ENCODE peak calls at places on chromosomes 16 and 17, in seven cellular contexts. X, C, P, T, A, R and I are unnamed samples.

GRCh38 chr17:10171057-10171456 is 27.3 kb downstream of the GAS7 start:
- DNase-seq in X (no peak), C (no peak), P (no peak), T (no peak), A (no peak), R (no peak), I (no peak)

GRCh38 chr17:73719588-73720071 is 75.4 kb upstream of the SDK2 start:
- DNase-seq in X (no peak), C (no peak), P (no peak), T (peak), A (no peak), R (no peak), I (no peak)

GRCh38 chr17:9355841-9356240 is 219.8 kb downstream of the STX8 start:
- DNase-seq in X (no peak), C (no peak), P (no peak), T (no peak), A (no peak), R (no peak), I (no peak)

GRCh38 chr17:81448442-81448841 is 53.2 kb downstream of the BAHCC1 start:
- DNase-seq in X (no peak), C (no peak), P (no peak), T (no peak), A (no peak), R (no peak), I (no peak)

GRCh38 chr17:39813631-39814030 is 50.5 kb downstream of the IKZF3 start:
- DNase-seq in X (no peak), C (no peak), P (no peak), T (no peak), A (no peak), R (no peak), I (no peak)

GRCh38 chr16:19771040-19771439 is 53.0 kb downstream of the IQCK start:
- DNase-seq in X (no peak), C (no peak), P (no peak), T (no peak), A (no peak), R (no peak), I (no peak)

GRCh38 chr16:2467301-2468141 is 3.6 kb upstream of the NTN3 start:
- DNase-seq in X (peak), C (peak), P (peak), T (peak), A (no peak), R (peak), I (peak)

GRCh38 chr16:52837251-52837650 is 215.4 kb downstream of the CHD9NB start:
- DNase-seq in X (peak), C (no peak), P (no peak), T (no peak), A (no peak), R (no peak), I (no peak)

GRCh38 chr16:56923481-56923880 is 8.5 kb upstream of the HERPUD1 start:
- DNase-seq in X (peak), C (no peak), P (no peak), T (no peak), A (no peak), R (no peak), I (no peak)

GRCh38 chr17:40341808-40342574 is 22.5 kb downstream of the GJD3 start:
- DNase-seq in X (peak), C (peak), P (peak), T (peak), A (peak), R (no peak), I (no peak)

GRCh38 chr16:48317614-48318013 is 67.6 kb downstream of the SIAH1 start:
- DNase-seq in X (peak), C (no peak), P (no peak), T (no peak), A (no peak), R (no peak), I (no peak)

GRCh38 chr17:80028030-80028429 is 7.6 kb downstream of the TBC1D16 start:
- DNase-seq in X (no peak), C (no peak), P (no peak), T (peak), A (no peak), R (no peak), I (no peak)

GRCh38 chr16:63512910-63513309 is 1476.7 kb upstream of the CDH8 start:
- DNase-seq in X (no peak), C (no peak), P (no peak), T (no peak), A (no peak), R (no peak), I (no peak)

GRCh38 chr16:30407794-30408534 is 558 bp downstream of the ZNF771 start:
- DNase-seq in X (peak), C (no peak), P (no peak), T (no peak), A (no peak), R (no peak), I (peak)

GRCh38 chr16:66740010-66740409 is 11.4 kb downstream of the DYNC1LI2 start:
- DNase-seq in X (peak), C (peak), P (peak), T (peak), A (peak), R (peak), I (no peak)

GRCh38 chr16:72865258-72865657 is 182.7 kb downstream of the ZFHX3 start:
- DNase-seq in X (no peak), C (no peak), P (no peak), T (no peak), A (no peak), R (no peak), I (no peak)

GRCh38 chr17:82365586-82366295 is 5.8 kb upstream of the UTS2R start:
- DNase-seq in X (no peak), C (no peak), P (no peak), T (no peak), A (no peak), R (no peak), I (no peak)